ENCODE peak calls at places on chromosomes 6 and 20, in eight cellular contexts. One of them, this sample, is unnamed.
A peak's percentile ranks its signal among the peaks of the same experiment; 100 is the strongest.

GRCh38 chr20:57092112-57092899 is 174.1 kb downstream of the BMP7 start:
- DNase-seq in NCI-H1930: peak; percentile 48
- DNase-seq in hepatocyte: peak; percentile 86
- DNase-seq in CD8-positive, alpha-beta memory T cell: no peak
- DNase-seq in stimulated activated CD8-positive, alpha-beta memory T cell treated with anti-CD3 and anti-CD28 coated beads, Interleukin-4, amount 100 ng/mL, for 48 hours: peak; percentile 79
- DNase-seq in A549: peak; percentile 66
- DNase-seq in G401: peak; percentile 33
- DNase-seq in effector CD8-positive, alpha-beta T cell: peak; percentile 14
- DNase-seq in this sample: peak; percentile 42

GRCh38 chr6:105545947-105546710 is 143.2 kb upstream of the PREP start:
- DNase-seq in NCI-H1930: no peak
- DNase-seq in hepatocyte: peak; percentile 44
- DNase-seq in CD8-positive, alpha-beta memory T cell: no peak
- DNase-seq in stimulated activated CD8-positive, alpha-beta memory T cell treated with anti-CD3 and anti-CD28 coated beads, Interleukin-4, amount 100 ng/mL, for 48 hours: no peak
- DNase-seq in A549: peak; percentile 75
- DNase-seq in G401: no peak
- DNase-seq in effector CD8-positive, alpha-beta T cell: no peak
- DNase-seq in this sample: no peak

GRCh38 chr6:108662702-108663101 is 102.0 kb downstream of the FOXO3 start:
- DNase-seq in NCI-H1930: no peak
- DNase-seq in hepatocyte: no peak
- DNase-seq in CD8-positive, alpha-beta memory T cell: no peak
- DNase-seq in stimulated activated CD8-positive, alpha-beta memory T cell treated with anti-CD3 and anti-CD28 coated beads, Interleukin-4, amount 100 ng/mL, for 48 hours: no peak
- DNase-seq in A549: no peak
- DNase-seq in G401: no peak
- DNase-seq in effector CD8-positive, alpha-beta T cell: no peak
- DNase-seq in this sample: no peak

GRCh38 chr6:9316831-9317230 is 881.5 kb upstream of the SLC35B3 start:
- DNase-seq in NCI-H1930: no peak
- DNase-seq in hepatocyte: no peak
- DNase-seq in CD8-positive, alpha-beta memory T cell: no peak
- DNase-seq in stimulated activated CD8-positive, alpha-beta memory T cell treated with anti-CD3 and anti-CD28 coated beads, Interleukin-4, amount 100 ng/mL, for 48 hours: no peak
- DNase-seq in A549: no peak
- DNase-seq in G401: no peak
- DNase-seq in effector CD8-positive, alpha-beta T cell: no peak
- DNase-seq in this sample: no peak

GRCh38 chr6:137823826-137824501 is 43.1 kb upstream of the TNFAIP3 start:
- DNase-seq in NCI-H1930: no peak
- DNase-seq in hepatocyte: peak; percentile 69
- DNase-seq in CD8-positive, alpha-beta memory T cell: peak; percentile 96
- DNase-seq in stimulated activated CD8-positive, alpha-beta memory T cell treated with anti-CD3 and anti-CD28 coated beads, Interleukin-4, amount 100 ng/mL, for 48 hours: peak; percentile 76
- DNase-seq in A549: peak; percentile 30
- DNase-seq in G401: no peak
- DNase-seq in effector CD8-positive, alpha-beta T cell: peak; percentile 83
- DNase-seq in this sample: peak; percentile 99

GRCh38 chr6:137832110-137832509 is 34.9 kb upstream of the TNFAIP3 start:
- DNase-seq in NCI-H1930: no peak
- DNase-seq in hepatocyte: no peak
- DNase-seq in CD8-positive, alpha-beta memory T cell: no peak
- DNase-seq in stimulated activated CD8-positive, alpha-beta memory T cell treated with anti-CD3 and anti-CD28 coated beads, Interleukin-4, amount 100 ng/mL, for 48 hours: no peak
- DNase-seq in A549: peak; percentile 14
- DNase-seq in G401: no peak
- DNase-seq in effector CD8-positive, alpha-beta T cell: no peak
- DNase-seq in this sample: no peak

GRCh38 chr6:138662474-138662873 is 111.1 kb upstream of the CCDC28A start:
- DNase-seq in NCI-H1930: no peak
- DNase-seq in hepatocyte: no peak
- DNase-seq in CD8-positive, alpha-beta memory T cell: no peak
- DNase-seq in stimulated activated CD8-positive, alpha-beta memory T cell treated with anti-CD3 and anti-CD28 coated beads, Interleukin-4, amount 100 ng/mL, for 48 hours: no peak
- DNase-seq in A549: peak; percentile 67
- DNase-seq in G401: no peak
- DNase-seq in effector CD8-positive, alpha-beta T cell: no peak
- DNase-seq in this sample: peak; percentile 87

GRCh38 chr6:5125152-5126006 is 40.2 kb downstream of the PPP1R3G start:
- DNase-seq in NCI-H1930: no peak
- DNase-seq in hepatocyte: peak; percentile 62
- DNase-seq in CD8-positive, alpha-beta memory T cell: no peak
- DNase-seq in stimulated activated CD8-positive, alpha-beta memory T cell treated with anti-CD3 and anti-CD28 coated beads, Interleukin-4, amount 100 ng/mL, for 48 hours: no peak
- DNase-seq in A549: peak; percentile 16
- DNase-seq in G401: no peak
- DNase-seq in effector CD8-positive, alpha-beta T cell: no peak
- DNase-seq in this sample: no peak

GRCh38 chr6:141521440-141521839 is 611.3 kb upstream of the GJE1 start:
- DNase-seq in NCI-H1930: no peak
- DNase-seq in hepatocyte: no peak
- DNase-seq in CD8-positive, alpha-beta memory T cell: no peak
- DNase-seq in stimulated activated CD8-positive, alpha-beta memory T cell treated with anti-CD3 and anti-CD28 coated beads, Interleukin-4, amount 100 ng/mL, for 48 hours: no peak
- DNase-seq in A549: no peak
- DNase-seq in G401: no peak
- DNase-seq in effector CD8-positive, alpha-beta T cell: no peak
- DNase-seq in this sample: no peak

GRCh38 chr6:91193446-91193845 is 606.6 kb upstream of the MAP3K7 start:
- DNase-seq in NCI-H1930: no peak
- DNase-seq in hepatocyte: no peak
- DNase-seq in CD8-positive, alpha-beta memory T cell: no peak
- DNase-seq in stimulated activated CD8-positive, alpha-beta memory T cell treated with anti-CD3 and anti-CD28 coated beads, Interleukin-4, amount 100 ng/mL, for 48 hours: no peak
- DNase-seq in A549: no peak
- DNase-seq in G401: peak; percentile 86
- DNase-seq in effector CD8-positive, alpha-beta T cell: no peak
- DNase-seq in this sample: no peak

GRCh38 chr20:41110930-41111577 is 26.3 kb upstream of the PLCG1 start:
- DNase-seq in NCI-H1930: no peak
- DNase-seq in hepatocyte: peak; percentile 71
- DNase-seq in CD8-positive, alpha-beta memory T cell: no peak
- DNase-seq in stimulated activated CD8-positive, alpha-beta memory T cell treated with anti-CD3 and anti-CD28 coated beads, Interleukin-4, amount 100 ng/mL, for 48 hours: no peak
- DNase-seq in A549: no peak
- DNase-seq in G401: no peak
- DNase-seq in effector CD8-positive, alpha-beta T cell: no peak
- DNase-seq in this sample: no peak

GRCh38 chr6:134145786-134146185 is 93.4 kb upstream of the SLC2A12 start:
- DNase-seq in NCI-H1930: no peak
- DNase-seq in hepatocyte: no peak
- DNase-seq in CD8-positive, alpha-beta memory T cell: no peak
- DNase-seq in stimulated activated CD8-positive, alpha-beta memory T cell treated with anti-CD3 and anti-CD28 coated beads, Interleukin-4, amount 100 ng/mL, for 48 hours: no peak
- DNase-seq in A549: no peak
- DNase-seq in G401: no peak
- DNase-seq in effector CD8-positive, alpha-beta T cell: no peak
- DNase-seq in this sample: no peak

GRCh38 chr20:10625641-10626040 is 48.2 kb downstream of the JAG1 start:
- DNase-seq in NCI-H1930: no peak
- DNase-seq in hepatocyte: no peak
- DNase-seq in CD8-positive, alpha-beta memory T cell: no peak
- DNase-seq in stimulated activated CD8-positive, alpha-beta memory T cell treated with anti-CD3 and anti-CD28 coated beads, Interleukin-4, amount 100 ng/mL, for 48 hours: no peak
- DNase-seq in A549: no peak
- DNase-seq in G401: no peak
- DNase-seq in effector CD8-positive, alpha-beta T cell: no peak
- DNase-seq in this sample: no peak

GRCh38 chr6:164034602-164035140 is 620.2 kb downstream of the QKI start:
- DNase-seq in NCI-H1930: no peak
- DNase-seq in hepatocyte: no peak
- DNase-seq in CD8-positive, alpha-beta memory T cell: no peak
- DNase-seq in stimulated activated CD8-positive, alpha-beta memory T cell treated with anti-CD3 and anti-CD28 coated beads, Interleukin-4, amount 100 ng/mL, for 48 hours: no peak
- DNase-seq in A549: no peak
- DNase-seq in G401: no peak
- DNase-seq in effector CD8-positive, alpha-beta T cell: no peak
- DNase-seq in this sample: peak; percentile 94

GRCh38 chr6:133156689-133157088 is 84.5 kb upstream of the EYA4 start:
- DNase-seq in NCI-H1930: no peak
- DNase-seq in hepatocyte: no peak
- DNase-seq in CD8-positive, alpha-beta memory T cell: no peak
- DNase-seq in stimulated activated CD8-positive, alpha-beta memory T cell treated with anti-CD3 and anti-CD28 coated beads, Interleukin-4, amount 100 ng/mL, for 48 hours: no peak
- DNase-seq in A549: no peak
- DNase-seq in G401: no peak
- DNase-seq in effector CD8-positive, alpha-beta T cell: no peak
- DNase-seq in this sample: no peak

GRCh38 chr20:25277941-25278521 is 30.1 kb downstream of the PYGB start:
- DNase-seq in NCI-H1930: no peak
- DNase-seq in hepatocyte: no peak
- DNase-seq in CD8-positive, alpha-beta memory T cell: peak; percentile 43
- DNase-seq in stimulated activated CD8-positive, alpha-beta memory T cell treated with anti-CD3 and anti-CD28 coated beads, Interleukin-4, amount 100 ng/mL, for 48 hours: no peak
- DNase-seq in A549: no peak
- DNase-seq in G401: no peak
- DNase-seq in effector CD8-positive, alpha-beta T cell: no peak
- DNase-seq in this sample: no peak

GRCh38 chr6:22248513-22249308 is 48.1 kb downstream of the PRL start:
- DNase-seq in NCI-H1930: no peak
- DNase-seq in hepatocyte: peak; percentile 55
- DNase-seq in CD8-positive, alpha-beta memory T cell: no peak
- DNase-seq in stimulated activated CD8-positive, alpha-beta memory T cell treated with anti-CD3 and anti-CD28 coated beads, Interleukin-4, amount 100 ng/mL, for 48 hours: no peak
- DNase-seq in A549: peak; percentile 92
- DNase-seq in G401: no peak
- DNase-seq in effector CD8-positive, alpha-beta T cell: no peak
- DNase-seq in this sample: no peak

GRCh38 chr6:168045141-168045691 is 33.8 kb downstream of the FRMD1 start:
- DNase-seq in NCI-H1930: no peak
- DNase-seq in hepatocyte: no peak
- DNase-seq in CD8-positive, alpha-beta memory T cell: no peak
- DNase-seq in stimulated activated CD8-positive, alpha-beta memory T cell treated with anti-CD3 and anti-CD28 coated beads, Interleukin-4, amount 100 ng/mL, for 48 hours: no peak
- DNase-seq in A549: no peak
- DNase-seq in G401: peak; percentile 3
- DNase-seq in effector CD8-positive, alpha-beta T cell: no peak
- DNase-seq in this sample: no peak

GRCh38 chr6:112337209-112337638 is 9.9 kb upstream of the RFPL4B start:
- DNase-seq in NCI-H1930: peak; percentile 53
- DNase-seq in hepatocyte: peak; percentile 86
- DNase-seq in CD8-positive, alpha-beta memory T cell: no peak
- DNase-seq in stimulated activated CD8-positive, alpha-beta memory T cell treated with anti-CD3 and anti-CD28 coated beads, Interleukin-4, amount 100 ng/mL, for 48 hours: no peak
- DNase-seq in A549: peak; percentile 62
- DNase-seq in G401: peak; percentile 57
- DNase-seq in effector CD8-positive, alpha-beta T cell: no peak
- DNase-seq in this sample: peak; percentile 64

GRCh38 chr6:110180228-110181008 is at the start of gene CDC40:
- DNase-seq in NCI-H1930: no peak
- DNase-seq in hepatocyte: peak; percentile 70
- DNase-seq in CD8-positive, alpha-beta memory T cell: peak; percentile 74
- DNase-seq in stimulated activated CD8-positive, alpha-beta memory T cell treated with anti-CD3 and anti-CD28 coated beads, Interleukin-4, amount 100 ng/mL, for 48 hours: peak; percentile 64
- DNase-seq in A549: no peak
- DNase-seq in G401: no peak
- DNase-seq in effector CD8-positive, alpha-beta T cell: peak; percentile 53
- DNase-seq in this sample: no peak

GRCh38 chr6:75431379-75431778 is 62.2 kb downstream of the FILIP1 start:
- DNase-seq in NCI-H1930: no peak
- DNase-seq in hepatocyte: peak; percentile 43
- DNase-seq in CD8-positive, alpha-beta memory T cell: no peak
- DNase-seq in stimulated activated CD8-positive, alpha-beta memory T cell treated with anti-CD3 and anti-CD28 coated beads, Interleukin-4, amount 100 ng/mL, for 48 hours: no peak
- DNase-seq in A549: peak; percentile 38
- DNase-seq in G401: no peak
- DNase-seq in effector CD8-positive, alpha-beta T cell: no peak
- DNase-seq in this sample: no peak

GRCh38 chr6:157759028-157759427 is 64.0 kb upstream of the SNX9 start:
- DNase-seq in NCI-H1930: no peak
- DNase-seq in hepatocyte: no peak
- DNase-seq in CD8-positive, alpha-beta memory T cell: no peak
- DNase-seq in stimulated activated CD8-positive, alpha-beta memory T cell treated with anti-CD3 and anti-CD28 coated beads, Interleukin-4, amount 100 ng/mL, for 48 hours: no peak
- DNase-seq in A549: no peak
- DNase-seq in G401: no peak
- DNase-seq in effector CD8-positive, alpha-beta T cell: no peak
- DNase-seq in this sample: no peak

GRCh38 chr6:4350571-4351505 is 215.5 kb upstream of the ECI2 start:
- DNase-seq in NCI-H1930: no peak
- DNase-seq in hepatocyte: no peak
- DNase-seq in CD8-positive, alpha-beta memory T cell: no peak
- DNase-seq in stimulated activated CD8-positive, alpha-beta memory T cell treated with anti-CD3 and anti-CD28 coated beads, Interleukin-4, amount 100 ng/mL, for 48 hours: no peak
- DNase-seq in A549: no peak
- DNase-seq in G401: no peak
- DNase-seq in effector CD8-positive, alpha-beta T cell: no peak
- DNase-seq in this sample: no peak

GRCh38 chr6:105587349-105588115 is 184.7 kb upstream of the PREP start:
- DNase-seq in NCI-H1930: no peak
- DNase-seq in hepatocyte: no peak
- DNase-seq in CD8-positive, alpha-beta memory T cell: peak; percentile 53
- DNase-seq in stimulated activated CD8-positive, alpha-beta memory T cell treated with anti-CD3 and anti-CD28 coated beads, Interleukin-4, amount 100 ng/mL, for 48 hours: no peak
- DNase-seq in A549: peak; percentile 32
- DNase-seq in G401: no peak
- DNase-seq in effector CD8-positive, alpha-beta T cell: no peak
- DNase-seq in this sample: no peak

GRCh38 chr20:6783752-6784725 is 16.6 kb downstream of the BMP2 start:
- DNase-seq in NCI-H1930: no peak
- DNase-seq in hepatocyte: peak; percentile 26
- DNase-seq in CD8-positive, alpha-beta memory T cell: no peak
- DNase-seq in stimulated activated CD8-positive, alpha-beta memory T cell treated with anti-CD3 and anti-CD28 coated beads, Interleukin-4, amount 100 ng/mL, for 48 hours: no peak
- DNase-seq in A549: no peak
- DNase-seq in G401: no peak
- DNase-seq in effector CD8-positive, alpha-beta T cell: no peak
- DNase-seq in this sample: no peak

GRCh38 chr20:17648782-17649730 is 33.0 kb downstream of the RRBP1 start:
- DNase-seq in NCI-H1930: no peak
- DNase-seq in hepatocyte: no peak
- DNase-seq in CD8-positive, alpha-beta memory T cell: no peak
- DNase-seq in stimulated activated CD8-positive, alpha-beta memory T cell treated with anti-CD3 and anti-CD28 coated beads, Interleukin-4, amount 100 ng/mL, for 48 hours: peak; percentile 50
- DNase-seq in A549: peak; percentile 26
- DNase-seq in G401: peak; percentile 60
- DNase-seq in effector CD8-positive, alpha-beta T cell: peak; percentile 9
- DNase-seq in this sample: no peak

GRCh38 chr6:112481256-112481655 is 134.1 kb downstream of the RFPL4B start:
- DNase-seq in NCI-H1930: no peak
- DNase-seq in hepatocyte: no peak
- DNase-seq in CD8-positive, alpha-beta memory T cell: no peak
- DNase-seq in stimulated activated CD8-positive, alpha-beta memory T cell treated with anti-CD3 and anti-CD28 coated beads, Interleukin-4, amount 100 ng/mL, for 48 hours: no peak
- DNase-seq in A549: no peak
- DNase-seq in G401: no peak
- DNase-seq in effector CD8-positive, alpha-beta T cell: no peak
- DNase-seq in this sample: no peak

GRCh38 chr20:34300809-34301586 is 2.2 kb downstream of the AHCY start:
- DNase-seq in NCI-H1930: no peak
- DNase-seq in hepatocyte: peak; percentile 40
- DNase-seq in CD8-positive, alpha-beta memory T cell: no peak
- DNase-seq in stimulated activated CD8-positive, alpha-beta memory T cell treated with anti-CD3 and anti-CD28 coated beads, Interleukin-4, amount 100 ng/mL, for 48 hours: no peak
- DNase-seq in A549: no peak
- DNase-seq in G401: no peak
- DNase-seq in effector CD8-positive, alpha-beta T cell: no peak
- DNase-seq in this sample: peak; percentile 15

GRCh38 chr20:31860431-31861345 is 9.6 kb downstream of the DUSP15 start:
- DNase-seq in NCI-H1930: no peak
- DNase-seq in hepatocyte: peak; percentile 63
- DNase-seq in CD8-positive, alpha-beta memory T cell: no peak
- DNase-seq in stimulated activated CD8-positive, alpha-beta memory T cell treated with anti-CD3 and anti-CD28 coated beads, Interleukin-4, amount 100 ng/mL, for 48 hours: no peak
- DNase-seq in A549: peak; percentile 44
- DNase-seq in G401: peak; percentile 30
- DNase-seq in effector CD8-positive, alpha-beta T cell: no peak
- DNase-seq in this sample: peak; percentile 52

GRCh38 chr20:11901127-11901526 is 16.6 kb upstream of the BTBD3 start:
- DNase-seq in NCI-H1930: no peak
- DNase-seq in hepatocyte: no peak
- DNase-seq in CD8-positive, alpha-beta memory T cell: no peak
- DNase-seq in stimulated activated CD8-positive, alpha-beta memory T cell treated with anti-CD3 and anti-CD28 coated beads, Interleukin-4, amount 100 ng/mL, for 48 hours: no peak
- DNase-seq in A549: no peak
- DNase-seq in G401: no peak
- DNase-seq in effector CD8-positive, alpha-beta T cell: no peak
- DNase-seq in this sample: no peak

GRCh38 chr6:154928325-154928922 is 66.7 kb upstream of the TIAM2 start:
- DNase-seq in NCI-H1930: no peak
- DNase-seq in hepatocyte: peak; percentile 91
- DNase-seq in CD8-positive, alpha-beta memory T cell: peak; percentile 67
- DNase-seq in stimulated activated CD8-positive, alpha-beta memory T cell treated with anti-CD3 and anti-CD28 coated beads, Interleukin-4, amount 100 ng/mL, for 48 hours: peak; percentile 82
- DNase-seq in A549: peak; percentile 50
- DNase-seq in G401: peak; percentile 77
- DNase-seq in effector CD8-positive, alpha-beta T cell: no peak
- DNase-seq in this sample: peak; percentile 48

GRCh38 chr6:119126826-119127225 is 48.4 kb upstream of the FAM184A start:
- DNase-seq in NCI-H1930: no peak
- DNase-seq in hepatocyte: no peak
- DNase-seq in CD8-positive, alpha-beta memory T cell: no peak
- DNase-seq in stimulated activated CD8-positive, alpha-beta memory T cell treated with anti-CD3 and anti-CD28 coated beads, Interleukin-4, amount 100 ng/mL, for 48 hours: no peak
- DNase-seq in A549: no peak
- DNase-seq in G401: no peak
- DNase-seq in effector CD8-positive, alpha-beta T cell: no peak
- DNase-seq in this sample: no peak

GRCh38 chr6:155328539-155329459 is 14.5 kb upstream of the TFB1M start:
- DNase-seq in NCI-H1930: no peak
- DNase-seq in hepatocyte: peak; percentile 84
- DNase-seq in CD8-positive, alpha-beta memory T cell: no peak
- DNase-seq in stimulated activated CD8-positive, alpha-beta memory T cell treated with anti-CD3 and anti-CD28 coated beads, Interleukin-4, amount 100 ng/mL, for 48 hours: no peak
- DNase-seq in A549: no peak
- DNase-seq in G401: no peak
- DNase-seq in effector CD8-positive, alpha-beta T cell: no peak
- DNase-seq in this sample: no peak

GRCh38 chr6:89475106-89475505 is 42.2 kb downstream of the ANKRD6 start:
- DNase-seq in NCI-H1930: no peak
- DNase-seq in hepatocyte: no peak
- DNase-seq in CD8-positive, alpha-beta memory T cell: no peak
- DNase-seq in stimulated activated CD8-positive, alpha-beta memory T cell treated with anti-CD3 and anti-CD28 coated beads, Interleukin-4, amount 100 ng/mL, for 48 hours: no peak
- DNase-seq in A549: no peak
- DNase-seq in G401: no peak
- DNase-seq in effector CD8-positive, alpha-beta T cell: no peak
- DNase-seq in this sample: no peak

This sample was measured in foreskin melanocyte.